ENCODE peak calls at places on chromosomes 11 and 22, in five cellular contexts. A is IMR-90, W is lower lobe of right lung, D is BJ, L is osteoblast. H is an unnamed sample.

GRCh38 chr11:1825039-1825740 is 9.6 kb upstream of the SYT8 start:
- DNase-seq in D (no peak), W (peak), A (no peak), L (peak), H (no peak)

GRCh38 chr11:112159098-112159761 is 4.7 kb downstream of the IL18 start:
- DNase-seq in D (no peak), A (no peak), L (no peak), W (no peak), H (no peak)

GRCh38 chr11:17386331-17387084 is 2.0 kb downstream of the KCNJ11 start:
- DNase-seq in W (peak), D (no peak), L (peak), A (peak), H (no peak)

GRCh38 chr11:104001474-104001873 is 35.0 kb upstream of the DDI1 start:
- DNase-seq in W (no peak), D (no peak), A (peak), L (no peak), H (no peak)

GRCh38 chr11:58992489-58992888 is 53.2 kb downstream of the GLYATL1 start:
- DNase-seq in A (no peak), D (no peak), W (no peak), L (no peak), H (no peak)

GRCh38 chr11:1310772-1311468 is 1.5 kb upstream of the TOLLIP start:
- DNase-seq in W (no peak), D (no peak), L (peak), A (no peak), H (no peak)

GRCh38 chr22:31447337-31447736 is 42.3 kb downstream of the EIF4ENIF1 start:
- DNase-seq in W (no peak), D (no peak), A (no peak), L (no peak), H (no peak)

GRCh38 chr11:19938051-19938856 is 222.0 kb downstream of the DBX1 start:
- DNase-seq in A (peak), W (peak), D (no peak), L (peak), H (no peak)

GRCh38 chr11:95443386-95443785 is 212.4 kb upstream of the SESN3 start:
- DNase-seq in D (no peak), W (no peak), A (no peak), L (no peak), H (no peak)

GRCh38 chr11:119920666-119921065 is 191.7 kb upstream of the NECTIN1 start:
- DNase-seq in A (no peak), D (no peak), L (no peak), W (no peak), H (no peak)

GRCh38 chr11:126561327-126561893 is 205.9 kb downstream of the ST3GAL4 start:
- DNase-seq in A (peak), W (no peak), D (no peak), L (peak), H (no peak)

GRCh38 chr11:28793282-28793738 is 685.1 kb downstream of the METTL15 start:
- DNase-seq in D (no peak), A (no peak), W (no peak), L (peak), H (no peak)

GRCh38 chr11:65862941-65863888 is 3.0 kb downstream of the MUS81 start:
- DNase-seq in W (peak), L (peak), D (no peak), A (no peak), H (no peak)

GRCh38 chr11:8230921-8231847 is 32.5 kb downstream of the LMO1 start:
- DNase-seq in L (peak), D (no peak), W (peak), A (no peak), H (no peak)

GRCh38 chr11:13376402-13376801 is 86.6 kb downstream of the BTBD10 start:
- DNase-seq in W (no peak), A (no peak), D (no peak), L (no peak), H (no peak)

GRCh38 chr11:43360361-43361032 is 1.8 kb downstream of the TTC17 start:
- DNase-seq in A (peak), L (no peak), W (no peak), D (no peak), H (no peak)

GRCh38 chr11:16924462-16924825 is 89.8 kb downstream of the PLEKHA7 start:
- DNase-seq in A (no peak), L (no peak), D (no peak), W (no peak), H (no peak)

GRCh38 chr11:32353884-32354283 is 81.5 kb downstream of the WT1 start:
- DNase-seq in W (no peak), A (no peak), L (no peak), D (no peak), H (no peak)

GRCh38 chr11:67293090-67293489 is 4.0 kb downstream of the ANKRD13D start:
- DNase-seq in W (peak), D (no peak), L (peak), A (peak), H (no peak)

GRCh38 chr11:9773524-9773923 is 109.6 kb downstream of the SWAP70 start:
- DNase-seq in W (no peak), D (no peak), L (no peak), A (no peak), H (no peak)

GRCh38 chr11:59857444-59858434 is 8.5 kb downstream of the TCN1 start:
- DNase-seq in L (no peak), A (no peak), D (no peak), W (no peak), H (peak)

GRCh38 chr11:22343411-22344032 is 5.3 kb downstream of the SLC17A6 start:
- DNase-seq in L (no peak), W (no peak), A (no peak), D (no peak), H (no peak)

GRCh38 chr11:73381589-73381988 is 5.4 kb downstream of the RELT start:
- DNase-seq in W (peak), A (no peak), L (no peak), D (no peak), H (no peak)

GRCh38 chr22:22848364-22848866 is 39.2 kb upstream of the IGLL5 start:
- DNase-seq in L (peak), W (peak), A (peak), D (no peak), H (peak)

GRCh38 chr11:84812351-84813083 is 814.6 kb downstream of the DLG2 start:
- DNase-seq in W (no peak), A (no peak), L (no peak), D (no peak), H (no peak)

GRCh38 chr11:16454284-16454683 is 97.9 kb upstream of the SOX6 start:
- DNase-seq in W (no peak), D (peak), L (no peak), A (peak), H (no peak)

GRCh38 chr11:87137711-87138110 is 100.0 kb downstream of the TMEM135 start:
- DNase-seq in D (peak), A (peak), W (no peak), L (peak), H (no peak)

GRCh38 chr22:17706451-17706900 is 67.8 kb downstream of the BID start:
- DNase-seq in A (peak), W (no peak), D (peak), L (peak), H (peak)

GRCh38 chr11:20158597-20159257 is 1.5 kb downstream of the DBX1 start:
- DNase-seq in A (peak), W (peak), L (peak), D (no peak), H (peak)

GRCh38 chr22:35538801-35539321 is 1.8 kb upstream of the RASD2 start:
- DNase-seq in D (no peak), A (no peak), W (no peak), L (peak), H (no peak)

GRCh38 chr11:12540913-12541587 is 133.2 kb upstream of the TEAD1 start:
- DNase-seq in D (peak), L (peak), A (peak), W (no peak), H (no peak)

GRCh38 chr11:44775366-44776356 is 48.9 kb downstream of the TSPAN18 start:
- DNase-seq in L (peak), D (no peak), W (no peak), A (peak), H (peak)

GRCh38 chr22:30372915-30373314 is 14.3 kb downstream of the RNF215 start:
- DNase-seq in A (no peak), W (no peak), L (peak), D (no peak), H (no peak)

GRCh38 chr11:1299621-1300020 is 9.8 kb downstream of the TOLLIP start:
- DNase-seq in W (peak), D (no peak), A (no peak), L (peak), H (no peak)

GRCh38 chr11:41716862-41717261 is 257.4 kb upstream of the LRRC4C start:
- DNase-seq in W (no peak), A (no peak), L (no peak), D (no peak), H (no peak)

GRCh38 chr11:16925495-16926065 is 88.6 kb downstream of the PLEKHA7 start:
- DNase-seq in D (no peak), W (peak), A (no peak), L (peak), H (no peak)

DNA sequence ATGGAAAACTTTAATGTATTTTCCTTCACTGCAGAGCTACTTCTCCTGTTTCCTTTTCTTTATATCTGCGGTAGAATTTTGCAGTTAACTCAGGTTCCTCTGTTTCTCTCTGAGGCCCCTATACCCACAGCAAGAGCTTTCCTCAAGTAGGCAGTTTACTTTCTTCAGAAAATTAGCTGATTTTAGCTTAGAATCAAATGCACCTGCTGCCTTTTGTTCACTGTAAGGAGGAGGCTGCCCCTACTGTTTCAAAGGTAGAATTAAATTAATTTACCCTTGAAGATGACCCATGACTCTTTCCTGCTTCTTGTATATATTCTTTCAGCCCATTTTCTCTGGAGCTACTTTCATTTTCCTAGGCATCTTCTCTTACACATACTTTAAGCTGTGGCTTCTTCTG is 68.7 kb upstream of the GDPD4 start:
- DNase-seq in A (no peak), L (no peak), W (no peak), D (no peak), H (no peak)
- TF ChIP-seq CTCF in A (no peak), L (no peak), W (no peak), D (no peak), H (peak)

DNA sequence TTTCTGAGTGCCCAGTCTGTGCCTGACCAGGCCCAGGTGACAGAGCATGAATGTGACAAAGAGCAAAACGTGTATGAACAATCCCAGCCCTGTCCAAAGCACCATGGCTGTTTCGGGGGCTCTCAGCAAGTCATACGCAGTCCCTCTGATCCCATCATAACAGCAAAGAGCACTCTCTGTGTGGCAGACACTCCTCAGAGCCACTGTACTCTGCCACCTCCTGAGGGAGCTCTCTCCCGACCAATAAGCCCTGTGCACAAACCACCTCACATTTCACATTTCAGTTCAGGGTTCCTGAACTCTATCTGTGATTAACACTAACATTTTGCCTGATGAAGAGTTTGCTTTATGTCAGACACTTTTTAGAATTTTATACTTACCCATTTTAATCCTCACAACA is 6.6 kb downstream of the DGCR2 start:
- DNase-seq in D (no peak), W (no peak), A (no peak), L (peak), H (no peak)
- TF ChIP-seq CTCF in D (peak), W (no peak), A (peak), L (no peak), H (no peak)

GRCh38 chr22:46079861-46080821 is 70.2 kb upstream of the PPARA start:
- DNase-seq in D (no peak), A (no peak), L (peak), W (peak), H (no peak)
- TF ChIP-seq CTCF in D (no peak), A (no peak), L (no peak), W (no peak), H (no peak)

DNA sequence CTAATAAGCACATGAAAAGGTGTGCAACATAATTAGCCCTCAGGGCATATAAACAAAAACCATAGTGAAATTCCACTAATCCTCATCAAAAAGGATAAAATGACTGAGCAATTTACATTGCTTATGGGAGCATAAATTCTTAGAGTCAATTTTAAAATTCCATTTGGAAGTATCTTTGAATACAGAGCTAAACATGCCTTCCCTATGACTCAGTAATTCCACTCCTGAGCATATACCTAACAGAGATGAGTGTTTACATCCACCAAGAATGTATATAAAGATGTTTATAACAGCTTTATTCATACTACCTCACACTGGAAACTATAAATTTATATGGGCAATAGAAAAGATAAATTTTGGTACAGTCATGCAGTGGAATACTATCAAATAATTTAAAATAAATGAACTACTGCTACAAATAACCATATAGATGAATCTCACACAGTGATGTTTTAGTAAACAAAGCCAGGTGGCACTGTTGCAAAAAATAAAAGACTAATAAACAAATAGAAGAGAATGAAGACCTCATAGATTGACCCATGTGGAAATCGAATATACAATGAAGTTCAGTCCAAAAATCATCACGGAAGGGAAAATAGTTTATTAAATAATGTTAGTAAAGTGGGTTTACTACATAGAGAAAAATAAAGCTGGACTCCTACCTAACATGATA is 8.2 kb upstream of the OR2D2 start:
- DNase-seq in A (peak), W (no peak), L (no peak), D (no peak), H (no peak)
- TF ChIP-seq CTCF in A (no peak), W (no peak), L (no peak), D (no peak), H (no peak)

DNA sequence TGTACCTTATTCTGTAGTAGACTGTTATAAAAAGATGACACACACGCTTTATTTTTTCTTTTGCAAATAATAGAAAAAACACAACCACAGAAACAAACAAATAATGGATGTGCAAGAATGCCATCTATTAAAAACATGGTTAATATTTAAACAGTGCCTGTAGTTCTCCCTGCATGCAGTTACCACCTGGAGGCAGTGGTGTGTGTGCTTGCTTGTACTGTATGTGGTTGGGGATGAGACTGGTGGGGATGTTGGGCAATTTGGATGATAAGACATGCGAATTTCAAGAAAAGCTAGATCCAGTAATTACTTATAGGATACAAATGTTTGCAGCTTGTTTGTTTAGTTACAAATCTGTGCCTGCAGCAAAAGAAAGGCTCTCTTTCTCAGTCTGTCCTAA is 3.6 kb downstream of the C11orf87 start:
- DNase-seq in D (no peak), L (no peak), W (no peak), A (no peak), H (no peak)
- TF ChIP-seq CTCF in D (no peak), L (peak), W (no peak), A (no peak), H (no peak)

H was measured in LNCaP clone FGC.